ENCODE peak calls at places on chromosomes 6 and 20, in five cellular contexts. J is WTC11; S is COLO829; I is upper lobe of right lung; U is stimulated activated CD8-positive, alpha-beta memory T cell treated with anti-CD3 and anti-CD28 coated beads, Interleukin-2, amount 100 ng/mL, for 1 hour. C is an unnamed sample.

GRCh38 chr6:134605034-134605433 is 287.1 kb upstream of the SGK1 start:
- DNase-seq in U (no peak), I (no peak), S (no peak), J (no peak), C (no peak)

GRCh38 chr20:61520761-61521460 is 268.9 kb downstream of the CDH4 start:
- DNase-seq in S (no peak), U (no peak), I (peak; percentile 26), J (no peak), C (no peak)

GRCh38 chr20:43761396-43762340 is 34.9 kb upstream of the GTSF1L start:
- DNase-seq in J (no peak), I (no peak), U (no peak), S (no peak), C (no peak)

GRCh38 chr20:878511-879307 is 37.4 kb downstream of the ANGPT4 start:
- DNase-seq in I (no peak), S (peak; percentile 65), U (no peak), J (peak; percentile 74), C (no peak)

GRCh38 chr6:41734666-41735426 is 562 bp downstream of the TFEB start:
- DNase-seq in J (peak; percentile 66), I (peak; percentile 93), S (no peak), U (peak; percentile 56), C (no peak)

GRCh38 chr6:1028744-1029143 is 283.2 kb upstream of the FOXQ1 start:
- DNase-seq in U (no peak), I (no peak), J (no peak), S (no peak), C (no peak)

GRCh38 chr6:140849441-140849840 is 1283.3 kb upstream of the GJE1 start:
- DNase-seq in S (no peak), J (no peak), I (no peak), U (no peak), C (no peak)

GRCh38 chr6:157335829-157336228 is 12.5 kb upstream of the TMEM242 start:
- DNase-seq in J (no peak), U (no peak), S (no peak), I (no peak), C (no peak)

GRCh38 chr6:111874030-111874425 is 776 bp upstream of the FYN start:
- DNase-seq in U (peak; percentile 41), I (no peak), J (no peak), S (no peak), C (no peak)

GRCh38 chr6:57134954-57135353 is 37.2 kb upstream of the BAG2 start:
- DNase-seq in J (no peak), U (no peak), I (no peak), S (no peak), C (no peak)

GRCh38 chr6:137493218-137494038 is 766 bp downstream of the OLIG3 start:
- DNase-seq in I (peak; percentile 73), U (no peak), J (peak; percentile 61), S (no peak), C (peak; percentile 88)

GRCh38 chr6:45899683-45899946 is 116.0 kb downstream of the CLIC5 start:
- DNase-seq in U (no peak), J (no peak), S (no peak), I (no peak), C (no peak)

GRCh38 chr20:11790047-11790446 is 127.6 kb upstream of the BTBD3 start:
- DNase-seq in U (no peak), I (no peak), S (no peak), J (no peak), C (no peak)

GRCh38 chr6:6105472-6106036 is 98.8 kb upstream of the NRN1 start:
- DNase-seq in S (no peak), I (no peak), U (no peak), J (peak; percentile 57), C (no peak)

GRCh38 chr6:149323925-149324324 is 6.4 kb downstream of the TAB2 start:
- DNase-seq in S (no peak), I (no peak), J (no peak), U (no peak), C (no peak)

GRCh38 chr6:14412026-14412425 is 294.5 kb downstream of the CD83 start:
- DNase-seq in S (no peak), U (no peak), J (no peak), I (no peak), C (no peak)

GRCh38 chr6:166366921-166367320 is 15.8 kb downstream of the MPC1 start:
- DNase-seq in S (no peak), J (no peak), I (no peak), U (no peak), C (no peak)

GRCh38 chr6:168165373-168165772 is 86.4 kb upstream of the FRMD1 start:
- DNase-seq in S (no peak), I (no peak), U (no peak), J (no peak), C (peak; percentile 22)

GRCh38 chr6:139533573-139534471 is 159.4 kb upstream of the CITED2 start:
- DNase-seq in J (no peak), S (no peak), I (peak; percentile 71), U (no peak), C (no peak)

GRCh38 chr20:63121246-63121645 is 94.7 kb downstream of the YTHDF1 start:
- DNase-seq in U (no peak), J (no peak), I (peak; percentile 48), S (no peak), C (peak; percentile 46)

GRCh38 chr6:148747493-148748160 is 797 bp downstream of the UST start:
- DNase-seq in S (no peak), I (peak; percentile 83), J (peak; percentile 80), U (no peak), C (peak; percentile 94)

C was measured in chondrocyte.